ENCODE peak calls at places on chromosomes 13 and 19, in eight cellular contexts. V is cardiac fibroblast, D is epithelial cell of esophagus, E is fibroblast of mammary gland, O is bronchial epithelial cell, L is spleen, I is pancreas, X is AG09309. G is an unnamed sample.

GRCh38 chr13:30415430-30416030 is 6.8 kb upstream of the UBE2L5 start:
- DNase-seq in V (no peak), E (no peak), I (no peak), O (no peak), X (no peak), L (no peak), D (no peak), G (no peak)

GRCh38 chr19:32857584-32857983 is 12.0 kb downstream of the SLC7A9 start:
- DNase-seq in E (no peak), L (no peak), O (no peak), I (no peak), V (no peak), X (no peak), D (no peak), G (no peak)

GRCh38 chr19:28377077-28377476 is 835.9 kb downstream of the UQCRFS1 start:
- DNase-seq in D (no peak), I (no peak), L (no peak), O (no peak), E (peak; percentile 4), X (no peak), V (no peak), G (no peak)

GRCh38 chr13:89832827-89833226 is 1514.7 kb upstream of the MIR17HG start:
- DNase-seq in X (no peak), E (no peak), L (no peak), I (no peak), O (peak; percentile 10), D (peak; percentile 8), V (no peak), G (no peak)

GRCh38 chr13:110528371-110528770 is 33.2 kb downstream of the RAB20 start:
- DNase-seq in O (no peak), L (no peak), D (no peak), V (peak; percentile 94), E (peak; percentile 73), I (no peak), X (peak; percentile 24), G (no peak)

GRCh38 chr13:23428183-23428528 is 5.3 kb downstream of the SACS start:
- DNase-seq in I (no peak), X (no peak), O (no peak), D (no peak), V (peak; percentile 42), L (no peak), E (peak; percentile 63), G (no peak)

GRCh38 chr19:6725513-6726231 is 5.2 kb upstream of the C3 start:
- DNase-seq in O (no peak), L (no peak), X (no peak), E (no peak), D (no peak), V (no peak), I (no peak), G (no peak)

GRCh38 chr19:46489445-46490272 is 6.0 kb downstream of the PNMA8B start:
- DNase-seq in D (peak; percentile 29), L (peak; percentile 78), V (peak; percentile 71), O (no peak), X (no peak), I (peak; percentile 69), E (peak; percentile 69), G (no peak)

GRCh38 chr19:46495789-46496099 is at the start of gene PNMA8B:
- DNase-seq in D (peak; percentile 90), E (no peak), O (peak; percentile 78), I (peak; percentile 91), V (peak; percentile 61), X (no peak), L (peak; percentile 83), G (peak; percentile 85)

GRCh38 chr19:38457202-38457601 is 23.7 kb downstream of the RYR1 start:
- DNase-seq in O (no peak), V (no peak), E (no peak), L (no peak), X (no peak), D (no peak), I (no peak), G (no peak)

GRCh38 chr13:53200498-53201453 is 172.2 kb downstream of the OLFM4 start:
- DNase-seq in O (no peak), V (no peak), E (peak; percentile 19), D (peak; percentile 18), X (no peak), L (peak; percentile 71), I (peak; percentile 91), G (peak; percentile 92)

GRCh38 chr13:87355451-87355850 is 315.7 kb upstream of the SLITRK5 start:
- DNase-seq in L (no peak), I (no peak), E (no peak), V (no peak), X (no peak), O (peak; percentile 26), D (peak; percentile 39), G (no peak)

GRCh38 chr13:87361216-87361615 is 310.0 kb upstream of the SLITRK5 start:
- DNase-seq in V (no peak), O (no peak), X (no peak), I (no peak), E (no peak), L (no peak), D (no peak), G (no peak)

GRCh38 chr13:87356314-87356713 is 314.9 kb upstream of the SLITRK5 start:
- DNase-seq in O (no peak), D (peak; percentile 3), E (no peak), X (no peak), I (no peak), V (no peak), L (peak; percentile 42), G (no peak)
- TF ChIP-seq CTCF in O (no peak), D (no peak), E (no peak), X (no peak), I (no peak), V (no peak), L (no peak), G (no peak)

DNA sequence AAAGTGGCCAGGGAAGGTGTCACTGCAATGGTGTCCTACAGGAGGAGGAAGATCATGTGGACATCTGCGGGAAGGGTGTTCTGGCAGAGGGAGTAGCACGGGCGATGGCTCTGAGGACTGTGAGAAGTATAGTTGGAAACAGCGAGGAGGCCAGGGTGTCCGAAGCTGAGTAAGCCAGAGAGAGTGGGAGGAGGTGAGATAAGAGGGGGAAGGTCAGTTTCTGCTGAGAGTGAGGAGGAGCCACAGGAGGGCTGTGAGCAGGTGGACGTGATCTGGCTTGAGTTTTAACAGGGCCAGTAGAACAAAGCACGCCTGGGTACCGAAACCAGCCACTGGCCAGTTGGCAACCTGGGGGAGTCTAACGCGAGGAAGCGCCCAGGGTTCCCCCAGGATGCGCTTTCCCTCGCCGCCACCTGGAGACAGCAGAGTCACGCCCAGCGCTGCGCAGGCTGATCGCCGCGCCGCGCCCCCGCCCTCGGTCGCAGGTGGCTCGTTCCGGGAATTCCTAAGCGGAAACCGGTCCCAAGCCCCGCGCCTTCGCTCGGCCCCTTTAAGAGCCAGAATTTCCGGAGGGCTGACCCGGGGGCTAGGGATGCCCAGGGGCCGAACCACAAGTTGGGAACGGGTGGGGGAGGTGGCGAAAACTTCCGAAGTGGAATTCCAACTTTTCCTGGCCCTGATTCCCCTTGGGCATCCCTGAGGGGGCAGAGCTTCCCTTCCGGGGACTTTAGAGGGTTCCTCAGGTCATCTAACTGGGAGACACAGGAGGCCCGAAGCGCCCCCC is 1.1 kb upstream of the LSR start:
- DNase-seq in L (peak; percentile 87), I (peak; percentile 96), X (no peak), D (peak; percentile 92), V (no peak), O (peak; percentile 75), E (no peak), G (peak; percentile 66)
- TF ChIP-seq CTCF in L (no peak), I (no peak), X (no peak), D (peak; percentile 62), V (no peak), O (peak; percentile 83), E (no peak), G (no peak)

DNA sequence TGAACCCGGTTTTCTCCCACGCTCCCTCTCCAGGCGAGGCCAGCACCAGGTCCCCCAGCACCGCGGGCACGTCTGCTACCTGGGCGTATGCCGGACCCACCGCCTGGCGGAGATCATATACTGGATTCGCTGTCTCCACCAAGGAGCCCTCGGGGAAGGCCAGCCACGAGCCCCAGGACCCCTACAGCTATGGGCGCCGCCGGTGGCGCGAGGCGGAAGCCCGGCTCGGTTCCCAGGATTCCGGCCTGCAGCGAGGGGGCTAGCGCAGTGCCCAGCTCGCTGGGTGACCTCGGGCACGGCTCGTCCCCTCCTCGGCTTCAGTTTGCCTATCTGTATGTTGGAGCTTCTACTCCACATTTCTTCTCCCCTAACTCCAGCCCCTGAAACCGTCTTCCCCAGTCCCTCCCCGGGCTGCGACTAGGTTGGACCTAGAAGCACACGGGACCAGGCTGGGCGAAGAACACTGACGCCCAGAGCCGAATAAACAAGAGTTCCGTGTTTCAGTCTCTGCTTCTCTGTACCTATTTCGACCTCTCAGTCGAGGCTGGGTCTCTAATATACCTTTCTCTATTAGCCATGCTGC is 752 bp upstream of the CPT1C start:
- DNase-seq in I (no peak), X (no peak), O (no peak), V (no peak), D (no peak), E (no peak), L (no peak), G (no peak)
- TF ChIP-seq CTCF in I (no peak), X (no peak), O (no peak), V (no peak), D (no peak), E (no peak), L (no peak), G (peak; percentile 18)

GRCh38 chr13:104530741-104531140 is 1464.5 kb upstream of the SLC10A2 start:
- DNase-seq in O (no peak), D (no peak), L (no peak), I (no peak), V (no peak), E (no peak), X (no peak), G (no peak)

GRCh38 chr13:104534847-104535246 is 1468.6 kb upstream of the SLC10A2 start:
- DNase-seq in L (no peak), O (no peak), I (no peak), X (no peak), D (no peak), E (no peak), V (no peak), G (no peak)

GRCh38 chr13:104532131-104532530 is 1465.9 kb upstream of the SLC10A2 start:
- DNase-seq in L (no peak), D (no peak), O (no peak), V (no peak), E (no peak), I (no peak), X (no peak), G (no peak)
- TF ChIP-seq CTCF in L (no peak), D (no peak), O (no peak), V (no peak), E (no peak), I (no peak), X (no peak), G (no peak)

DNA sequence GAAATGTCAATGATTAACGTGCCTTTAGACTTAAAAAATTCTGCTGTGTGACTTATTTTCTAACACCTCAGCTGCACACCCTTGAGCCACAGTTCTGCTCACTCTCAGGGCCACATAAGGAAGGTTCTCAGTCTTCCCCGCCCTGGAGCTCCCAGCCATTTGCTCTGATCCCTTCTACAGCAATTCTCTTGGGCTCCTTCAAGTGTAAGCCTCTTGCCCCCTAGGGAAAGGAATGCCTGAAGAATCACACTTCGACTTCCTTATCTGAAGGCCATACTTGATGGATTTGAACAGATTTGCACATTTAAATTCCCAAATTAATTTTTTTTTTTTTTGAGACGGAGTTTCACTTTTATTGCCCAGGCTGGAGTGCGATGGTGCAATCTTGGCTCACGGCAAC is 44.2 kb downstream of the RASA3 start:
- DNase-seq in L (no peak), D (no peak), O (no peak), V (no peak), I (no peak), E (no peak), X (no peak), G (no peak)
- TF ChIP-seq CTCF in L (no peak), D (no peak), O (no peak), V (no peak), I (no peak), E (no peak), X (no peak), G (no peak)

G was measured in endothelial cell.